ENCODE peak calls at places on chromosomes 3 and 15, in seven cellular contexts. Y is mammary epithelial cell; X is IMR-90; P is A549; B is AG08395; H is stimulated activated CD4-positive, alpha-beta T cell treated with anti-CD3 and anti-CD28 coated beads, Interleukin-1b, Interleukin-23, amount 100 ng/mL, for 4 hours; A is activated CD8-positive, alpha-beta memory T cell treated with anti-CD3 and anti-CD28 coated beads, Interleukin-2, amount 50 U/mL, for 48 hours. R is an unnamed sample.

GRCh38 chr3:119731545-119732343 is 28.9 kb downstream of the CFAP91 start:
- DNase-seq in A (no peak), X (peak), Y (peak), P (no peak), H (no peak), B (peak), R (no peak)

GRCh38 chr3:13108861-13109260 is 35.6 kb upstream of the IQSEC1 start:
- DNase-seq in P (no peak), X (no peak), Y (no peak), B (no peak), H (no peak), A (no peak), R (no peak)

GRCh38 chr3:170768334-170768801 is 101.6 kb downstream of the RPL22L1 start:
- DNase-seq in B (peak), H (no peak), Y (peak), A (no peak), P (no peak), X (peak), R (no peak)

GRCh38 chr15:68399096-68400065 is 32.6 kb downstream of the ITGA11 start:
- DNase-seq in P (no peak), Y (no peak), X (no peak), B (no peak), H (no peak), A (no peak), R (no peak)

GRCh38 chr3:141076821-141077571 is 25.8 kb downstream of the SPSB4 start:
- DNase-seq in P (no peak), H (no peak), X (peak), Y (no peak), A (no peak), B (peak), R (no peak)

GRCh38 chr3:115325539-115325938 is 178.5 kb upstream of the ZBTB20 start:
- DNase-seq in Y (peak), P (peak), B (peak), H (no peak), X (peak), A (no peak), R (peak)

GRCh38 chr15:45573961-45574629 is 13.1 kb upstream of the BLOC1S6 start:
- DNase-seq in A (peak), P (peak), B (peak), H (no peak), X (no peak), Y (no peak), R (peak)

GRCh38 chr15:100986158-100986896 is 67.2 kb downstream of the LRRK1 start:
- DNase-seq in Y (no peak), P (peak), A (no peak), B (no peak), H (no peak), X (no peak), R (peak)

GRCh38 chr3:133457025-133457424 is 57.2 kb downstream of the BFSP2 start:
- DNase-seq in X (no peak), H (no peak), P (no peak), A (no peak), Y (no peak), B (no peak), R (no peak)

GRCh38 chr3:11230125-11230524 is 42.1 kb upstream of the ATG7 start:
- DNase-seq in X (no peak), P (no peak), Y (peak), A (no peak), H (no peak), B (no peak), R (no peak)

GRCh38 chr3:42267878-42268277 is 1.9 kb upstream of the CCK start:
- DNase-seq in H (no peak), Y (no peak), B (no peak), X (no peak), P (no peak), A (no peak), R (no peak)

GRCh38 chr3:21705769-21706168 is 45.2 kb downstream of the ZNF385D start:
- DNase-seq in H (no peak), Y (peak), X (peak), A (no peak), P (no peak), B (peak), R (no peak)

GRCh38 chr3:8767667-8768363 is 1.6 kb downstream of the OXTR start:
- DNase-seq in X (no peak), B (no peak), H (no peak), P (no peak), A (peak), Y (peak), R (peak)

GRCh38 chr15:66595332-66595731 is 29.5 kb upstream of the LCTL start:
- DNase-seq in A (no peak), P (no peak), Y (no peak), H (no peak), X (no peak), B (no peak), R (no peak)

GRCh38 chr3:16883057-16883725 is 1.6 kb upstream of the PLCL2 start:
- DNase-seq in X (no peak), B (peak), Y (no peak), P (no peak), A (no peak), H (no peak), R (no peak)

GRCh38 chr3:193890036-193890897 is 245.7 kb upstream of the HES1 start:
- DNase-seq in X (no peak), H (no peak), P (no peak), B (no peak), Y (no peak), A (no peak), R (no peak)

GRCh38 chr3:42257007-42257406 is 9.0 kb downstream of the CCK start:
- DNase-seq in X (no peak), H (no peak), A (no peak), P (no peak), Y (peak), B (no peak), R (no peak)

GRCh38 chr15:69735126-69735525 is 282.5 kb downstream of the RPLP1 start:
- DNase-seq in B (peak), X (no peak), H (no peak), P (no peak), Y (no peak), A (no peak), R (no peak)

GRCh38 chr15:68558318-68559305 is 20.2 kb upstream of the CORO2B start:
- DNase-seq in H (no peak), B (no peak), P (no peak), A (peak), X (no peak), Y (peak), R (no peak)

GRCh38 chr3:51646091-51646490 is 25.0 kb upstream of the TEX264 start:
- DNase-seq in X (peak), A (no peak), B (no peak), Y (no peak), H (no peak), P (no peak), R (no peak)

GRCh38 chr3:132723551-132723950 is 1.3 kb upstream of the NPHP3 start:
- DNase-seq in X (peak), B (no peak), Y (no peak), P (no peak), H (no peak), A (no peak), R (no peak)

R was measured in Caco-2.